ENCODE peak calls at places on chromosome 10, in ten cellular contexts. X is NAMALWA; C is stimulated activated CD4-positive, alpha-beta T cell treated with anti-CD3 and anti-CD28 coated beads, Interleukin-2, amount 100 ng/mL, for 4 hours; Q is HT1080; O is ACHN; W is Peyer's patch; I is globus pallidus; P is HEK293T; D is amniotic stem cell; K is GM04503. F is an unnamed sample.

GRCh38 chr10:47079177-47079580 is 168.0 kb downstream of the PTPN20 start:
- DNase-seq in X (no peak), C (no peak), Q (no peak), O (no peak), W (no peak), I (no peak), P (no peak), D (no peak), K (no peak), F (no peak)

GRCh38 chr10:3666525-3667302 is 118.3 kb downstream of the KLF6 start:
- DNase-seq in X (no peak), C (peak; percentile 68), Q (no peak), O (no peak), W (peak; percentile 68), I (peak; percentile 13), P (no peak), D (no peak), K (no peak), F (no peak)

GRCh38 chr10:110354322-110354766 is 49.6 kb upstream of the SMNDC1 start:
- DNase-seq in X (peak; percentile 90), C (peak; percentile 68), Q (peak; percentile 82), O (peak; percentile 89), W (peak; percentile 96), I (peak; percentile 65), P (peak; percentile 84), D (peak; percentile 81), K (peak; percentile 42), F (peak; percentile 60)

GRCh38 chr10:30026080-30026479 is 33.3 kb downstream of the JCAD start:
- DNase-seq in X (no peak), C (no peak), Q (no peak), O (no peak), W (no peak), I (no peak), P (no peak), D (no peak), K (no peak), F (no peak)

GRCh38 chr10:32004161-32004591 is 52.0 kb downstream of the KIF5B start:
- DNase-seq in X (peak; percentile 20), C (no peak), Q (no peak), O (no peak), W (peak; percentile 51), I (peak; percentile 42), P (no peak), D (no peak), K (no peak), F (no peak)

GRCh38 chr10:35228058-35228457 is 101.4 kb downstream of the CREM start:
- DNase-seq in X (no peak), C (no peak), Q (no peak), O (no peak), W (no peak), I (no peak), P (no peak), D (no peak), K (no peak), F (no peak)

GRCh38 chr10:106181491-106181890 is 983.0 kb downstream of the SORCS1 start:
- DNase-seq in X (no peak), C (no peak), Q (no peak), O (no peak), W (no peak), I (no peak), P (no peak), D (no peak), K (peak; percentile 46), F (no peak)

GRCh38 chr10:11551915-11552602 is 59.4 kb downstream of the USP6NL start:
- DNase-seq in X (no peak), C (no peak), Q (peak; percentile 96), O (peak; percentile 76), W (no peak), I (no peak), P (no peak), D (peak; percentile 47), K (peak; percentile 71), F (no peak)

GRCh38 chr10:122911889-122912484 is 1.6 kb downstream of the FAM24A start:
- DNase-seq in X (peak; percentile 47), C (peak; percentile 5), Q (peak; percentile 24), O (peak; percentile 70), W (no peak), I (peak; percentile 2), P (peak; percentile 76), D (no peak), K (peak; percentile 3), F (no peak)

GRCh38 chr10:27744478-27745379 is 890 bp downstream of the MKX start:
- DNase-seq in X (no peak), C (no peak), Q (no peak), O (peak; percentile 22), W (no peak), I (no peak), P (no peak), D (peak; percentile 48), K (no peak), F (peak; percentile 80)

GRCh38 chr10:79196470-79197461 is 128.0 kb downstream of the ZMIZ1 start:
- DNase-seq in X (peak; percentile 53), C (peak; percentile 52), Q (peak; percentile 53), O (peak; percentile 71), W (peak; percentile 90), I (peak; percentile 53), P (peak; percentile 82), D (no peak), K (no peak), F (peak; percentile 87)

GRCh38 chr10:73898730-73899400 is 12.1 kb upstream of the PLAU start:
- DNase-seq in X (no peak), C (no peak), Q (no peak), O (peak; percentile 44), W (no peak), I (no peak), P (no peak), D (no peak), K (no peak), F (no peak)

F was measured in ovary.